ENCODE peak calls at places on chromosomes 6 and 20, in six cellular contexts. N is ovary, O is GM12878, G is breast epithelium, P is sigmoid colon, Q is H1. T is an unnamed sample.

GRCh38 chr6:53347250-53347920 is 1.4 kb downstream of the ELOVL5 start:
- DNase-seq in G (no peak), P (no peak), O (no peak), N (no peak), Q (no peak), T (no peak)

GRCh38 chr6:137876547-137876946 is 9.5 kb downstream of the TNFAIP3 start:
- DNase-seq in P (no peak), O (no peak), Q (no peak), G (no peak), N (no peak), T (no peak)

GRCh38 chr6:133235219-133235618 is 5.9 kb upstream of the EYA4 start:
- DNase-seq in Q (no peak), G (no peak), P (no peak), O (no peak), N (no peak), T (no peak)

GRCh38 chr6:151690768-151691562 is 116.5 kb upstream of the ESR1 start:
- DNase-seq in G (no peak), P (no peak), Q (no peak), N (no peak), O (peak; percentile 83), T (no peak)

GRCh38 chr6:83151114-83151513 is 42.0 kb downstream of the PGM3 start:
- DNase-seq in P (no peak), N (no peak), O (no peak), Q (no peak), G (no peak), T (no peak)

GRCh38 chr6:11403035-11403601 is 134.4 kb upstream of the TMEM170B start:
- DNase-seq in Q (no peak), N (no peak), P (no peak), G (no peak), O (no peak), T (no peak)

GRCh38 chr20:2521369-2522305 is 12.9 kb upstream of the ZNF343 start:
- DNase-seq in Q (no peak), P (no peak), G (no peak), O (no peak), N (peak; percentile 56), T (no peak)

GRCh38 chr6:2429460-2429859 is 184.1 kb upstream of the GMDS start:
- DNase-seq in G (no peak), N (no peak), O (no peak), P (no peak), Q (no peak), T (no peak)

GRCh38 chr20:32534661-32535240 is 50.4 kb downstream of the NOL4L start:
- DNase-seq in P (no peak), N (no peak), O (no peak), G (no peak), Q (no peak), T (no peak)

GRCh38 chr6:104795363-104795762 is 64.4 kb downstream of the HACE1 start:
- DNase-seq in G (no peak), P (no peak), N (no peak), O (no peak), Q (no peak), T (no peak)

GRCh38 chr6:84773431-84774173 is 9.2 kb upstream of the TBX18 start:
- DNase-seq in Q (no peak), N (no peak), P (no peak), O (no peak), G (no peak), T (no peak)

GRCh38 chr6:54860132-54860531 is 13.6 kb downstream of the FAM83B start:
- DNase-seq in G (no peak), Q (no peak), P (no peak), N (no peak), O (no peak), T (no peak)

GRCh38 chr6:82704048-82704447 is 340.4 kb downstream of the TPBG start:
- DNase-seq in G (no peak), Q (no peak), N (no peak), O (no peak), P (no peak), T (no peak)

GRCh38 chr6:139448094-139448649 is 73.7 kb upstream of the CITED2 start:
- DNase-seq in P (no peak), O (peak; percentile 55), G (no peak), N (no peak), Q (no peak), T (no peak)

GRCh38 chr6:90295854-90296345 is 743 bp downstream of the BACH2 start:
- DNase-seq in G (peak; percentile 52), O (no peak), N (peak; percentile 87), P (peak; percentile 88), Q (no peak), T (peak; percentile 23)

GRCh38 chr6:101090281-101090680 is 209.2 kb upstream of the ASCC3 start:
- DNase-seq in P (no peak), G (no peak), N (no peak), O (no peak), Q (no peak), T (no peak)

GRCh38 chr6:16089232-16089843 is 39.5 kb upstream of the MYLIP start:
- DNase-seq in P (no peak), Q (no peak), N (no peak), O (no peak), G (no peak), T (no peak)

GRCh38 chr6:145562771-145563615 is 172.3 kb downstream of the EPM2A start:
- DNase-seq in N (no peak), Q (no peak), P (no peak), G (no peak), O (no peak), T (no peak)

GRCh38 chr20:59013959-59014608 is 5.1 kb upstream of the TUBB1 start:
- DNase-seq in Q (no peak), G (no peak), N (no peak), P (peak; percentile 33), O (no peak), T (no peak)

GRCh38 chr20:10219452-10219791 is 792 bp downstream of the SNAP25 start:
- DNase-seq in N (peak; percentile 93), Q (no peak), G (peak; percentile 61), P (peak; percentile 71), O (no peak), T (peak; percentile 40)
- TF ChIP-seq POLR2A in N (peak; percentile 33), Q (no peak), G (no peak), P (no peak), O (no peak), T (no peak)

GRCh38 chr6:27890351-27891299 is 21.6 kb downstream of the OR2B2 start:
- DNase-seq in N (no peak), G (peak; percentile 63), P (no peak), O (peak; percentile 100), Q (no peak), T (no peak)
- TF ChIP-seq POLR2A in N (no peak), G (no peak), P (no peak), O (peak; percentile 93), Q (peak; percentile 97), T (peak; percentile 98)

GRCh38 chr6:119799633-119800032 is 450.1 kb upstream of the MAN1A1 start:
- DNase-seq in Q (no peak), N (no peak), O (no peak), P (no peak), G (no peak), T (no peak)
- TF ChIP-seq POLR2A in Q (no peak), N (no peak), O (no peak), P (no peak), G (no peak), T (no peak)

GRCh38 chr20:43304598-43304997 is 114.9 kb upstream of the PTPRT start:
- DNase-seq in G (no peak), Q (no peak), N (no peak), O (no peak), P (no peak), T (no peak)

GRCh38 chr20:43295263-43295662 is 105.6 kb upstream of the PTPRT start:
- DNase-seq in G (no peak), Q (no peak), O (no peak), P (no peak), N (no peak), T (no peak)

GRCh38 chr20:43305749-43306148 is 116.0 kb upstream of the PTPRT start:
- DNase-seq in Q (no peak), P (no peak), N (no peak), G (no peak), O (no peak), T (no peak)

DNA sequence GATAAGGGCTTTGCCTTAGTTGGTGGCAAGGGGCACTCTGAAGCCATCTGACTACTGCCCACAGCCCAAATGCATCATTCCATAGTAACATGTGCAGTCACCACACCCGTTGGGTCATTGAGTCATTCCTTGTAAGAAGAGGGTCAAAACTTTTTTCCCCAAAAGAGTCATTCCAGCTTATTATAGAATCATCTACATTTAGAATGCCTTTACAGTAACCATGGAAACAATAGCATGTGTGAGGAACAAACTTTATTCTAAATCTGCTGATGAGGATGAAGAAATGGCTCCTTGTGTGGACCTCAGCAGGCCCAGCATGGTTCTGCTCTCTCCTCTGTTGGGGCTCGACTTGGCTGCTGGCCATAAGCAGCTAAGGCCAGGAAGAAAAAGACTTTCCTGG is 111.2 kb upstream of the PTPRT start:
- DNase-seq in Q (no peak), G (no peak), N (no peak), P (no peak), O (no peak), T (no peak)
- TF ChIP-seq POLR2A in Q (no peak), G (no peak), N (no peak), P (no peak), O (no peak), T (no peak)

DNA sequence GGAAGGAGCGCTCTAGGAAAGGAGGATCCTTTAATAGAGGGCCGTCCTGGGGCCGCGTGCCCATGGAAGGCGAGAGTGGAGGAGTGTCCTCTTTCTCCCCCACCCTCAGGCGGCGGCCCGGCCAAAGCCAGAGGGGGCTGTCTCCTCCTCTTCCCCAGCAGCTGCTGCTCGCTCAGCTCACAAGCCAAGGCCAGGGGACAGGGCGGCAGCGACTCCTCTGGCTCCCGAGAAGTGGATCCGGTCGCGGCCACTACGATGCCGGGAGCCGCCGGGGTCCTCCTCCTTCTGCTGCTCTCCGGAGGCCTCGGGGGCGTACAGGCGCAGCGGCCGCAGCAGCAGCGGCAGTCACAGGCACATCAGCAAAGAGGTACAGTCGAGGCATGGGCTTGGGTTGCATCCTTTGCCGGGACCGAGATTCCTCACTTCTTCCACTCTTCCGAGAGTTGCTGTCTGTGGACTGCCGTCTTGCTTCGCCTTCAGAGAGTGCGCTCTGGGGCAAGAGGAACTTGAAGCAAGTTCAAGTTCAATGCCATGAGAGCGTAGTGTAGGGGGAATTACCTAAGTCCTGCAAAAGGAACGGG is at the start of gene LAMA2:
- DNase-seq in G (peak; percentile 56), N (peak; percentile 90), Q (peak; percentile 75), O (no peak), P (peak; percentile 92), T (no peak)
- TF ChIP-seq POLR2A in G (peak; percentile 33), N (peak; percentile 87), Q (no peak), O (no peak), P (no peak), T (no peak)

T was measured in GM12892.